ENCODE peak calls at places on chromosomes 5 and 9, in six cellular contexts. T, R, O, P, V and C are unnamed samples.

GRCh38 chr5:14413331-14413750 is 168.3 kb upstream of the OTULINL start:
- DNase-seq in T (no peak), R (no peak), P (no peak), O (no peak), V (no peak), C (peak; percentile 71)

GRCh38 chr5:155794801-155795200 is 532.2 kb upstream of the SGCD start:
- DNase-seq in V (peak; percentile 2), T (peak; percentile 3), O (peak; percentile 2), P (no peak), R (no peak), C (peak; percentile 2)

GRCh38 chr9:22240619-22241018 is 206.0 kb upstream of the DMRTA1 start:
- DNase-seq in T (peak; percentile 49), R (no peak), P (no peak), V (peak; percentile 73), O (peak; percentile 64), C (peak; percentile 81)

GRCh38 chr5:135483254-135483653 is 31.1 kb upstream of the TIFAB start:
- DNase-seq in R (no peak), T (no peak), V (no peak), P (no peak), O (no peak), C (no peak)

GRCh38 chr5:10579537-10580521 is 16.0 kb downstream of the ANKRD33B start:
- DNase-seq in R (no peak), P (no peak), T (no peak), V (no peak), O (no peak), C (no peak)

GRCh38 chr5:113299591-113299990 is 135.2 kb downstream of the TSSK1B start:
- DNase-seq in V (no peak), T (no peak), P (no peak), O (no peak), R (no peak), C (no peak)

GRCh38 chr9:93205045-93205768 is 21.3 kb downstream of the WNK2 start:
- DNase-seq in P (no peak), R (peak; percentile 91), T (no peak), O (peak; percentile 17), V (no peak), C (peak; percentile 49)

GRCh38 chr5:142590451-142591240 is 95.2 kb downstream of the FGF1 start:
- DNase-seq in V (no peak), T (no peak), R (no peak), O (no peak), P (no peak), C (peak; percentile 50)

GRCh38 chr9:16628421-16628820 is 242.0 kb downstream of the BNC2 start:
- DNase-seq in T (peak; percentile 63), O (peak; percentile 51), R (no peak), V (no peak), P (no peak), C (peak; percentile 49)

GRCh38 chr5:73950441-73950873 is 324.5 kb downstream of the ARHGEF28 start:
- DNase-seq in P (no peak), T (no peak), O (no peak), R (no peak), V (peak; percentile 56), C (no peak)

GRCh38 chr9:128026255-128027165 is 40.6 kb downstream of the NAIF1 start:
- DNase-seq in O (peak; percentile 69), P (no peak), T (no peak), V (no peak), R (no peak), C (peak; percentile 56)

GRCh38 chr5:116566251-116566650 is 8.4 kb downstream of the SEMA6A start:
- DNase-seq in O (no peak), P (no peak), R (no peak), T (no peak), V (no peak), C (no peak)

GRCh38 chr9:101443358-101443757 is 7.8 kb upstream of the ALDOB start:
- DNase-seq in P (no peak), O (no peak), R (no peak), T (no peak), V (no peak), C (no peak)

GRCh38 chr5:63860379-63860778 is 101.9 kb downstream of the HTR1A start:
- DNase-seq in T (no peak), R (no peak), P (no peak), V (no peak), O (no peak), C (no peak)

GRCh38 chr5:76280494-76280893 is 122.6 kb upstream of the IQGAP2 start:
- DNase-seq in V (no peak), T (no peak), P (no peak), R (no peak), O (no peak), C (no peak)

GRCh38 chr5:7650755-7651154 is 200.2 kb downstream of the CFAP90 start:
- DNase-seq in R (no peak), T (no peak), O (no peak), V (no peak), P (no peak), C (no peak)

DNA sequence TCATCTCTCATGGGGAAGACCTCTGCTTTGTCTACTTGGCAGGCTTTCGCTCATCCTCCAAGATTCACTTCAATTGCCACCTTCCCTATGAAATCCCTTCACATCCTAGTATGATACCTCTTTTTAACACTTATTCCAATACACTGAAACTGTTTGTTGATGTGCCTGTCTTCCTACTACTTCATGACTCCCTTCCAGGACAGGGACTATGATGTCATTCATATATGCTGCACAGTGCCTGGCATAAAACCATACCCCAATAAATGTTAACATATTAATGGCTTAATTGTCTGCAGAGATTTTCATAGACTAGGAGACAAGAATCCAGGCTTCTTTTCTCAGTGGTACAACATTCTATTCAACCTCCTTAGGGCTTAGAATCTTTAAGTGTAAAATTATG is 215.5 kb downstream of the ZNF608 start:
- DNase-seq in R (no peak), O (no peak), P (no peak), T (no peak), V (no peak), C (no peak)
- H3K4me3 ChIP-seq in R (no peak overlapping the region), O (no peak overlapping the region), P (no peak overlapping the region), T (no peak overlapping the region), V (no peak overlapping the region), C (no peak overlapping the region)

GRCh38 chr5:83059341-83059740 is 17.9 kb downstream of the TMEM167A start:
- DNase-seq in P (no peak), O (no peak), V (no peak), R (no peak), T (no peak), C (no peak)
- H3K4me3 ChIP-seq in P (no peak overlapping the region), O (no peak overlapping the region), V (no peak overlapping the region), R (no peak overlapping the region), T (no peak overlapping the region), C (no peak overlapping the region)

DNA sequence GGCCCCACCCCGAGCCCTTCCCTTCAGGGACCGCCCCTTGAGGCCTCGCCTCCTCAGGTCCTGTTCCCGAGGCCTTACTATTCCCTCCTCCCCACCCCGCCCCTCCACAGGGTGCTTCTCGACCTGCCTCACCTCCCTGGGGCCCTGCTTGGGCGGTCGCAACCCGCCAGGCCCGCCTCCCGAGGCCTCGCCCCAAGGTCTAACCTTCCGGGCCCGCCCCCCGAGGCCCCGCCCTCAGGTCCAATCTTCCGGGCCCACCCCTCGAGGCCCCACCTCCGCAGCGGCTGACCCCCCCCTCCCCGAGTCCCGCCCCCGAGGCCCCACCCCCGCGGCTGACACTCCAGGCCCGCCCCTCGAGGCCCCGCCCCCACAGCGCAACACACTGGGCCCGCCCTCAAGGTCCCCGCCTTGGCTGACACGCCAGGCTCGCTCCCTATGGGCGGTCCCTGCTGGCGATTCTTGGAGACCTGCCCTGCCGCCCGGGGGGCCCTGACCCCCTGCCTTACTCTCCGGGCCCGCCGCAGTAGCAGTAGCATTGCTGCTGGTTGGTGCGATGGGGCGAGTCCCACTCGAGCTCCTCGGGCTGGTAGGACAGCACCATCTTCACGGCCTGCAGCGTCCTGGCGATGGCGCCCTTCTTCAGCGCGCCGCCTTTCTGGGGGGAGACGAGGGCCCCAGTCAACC is 8.2 kb downstream of the PHF19 start:
- DNase-seq in R (peak; percentile 96), V (peak; percentile 92), O (peak; percentile 92), T (peak; percentile 93), P (peak; percentile 88), C (peak; percentile 98)
- H3K4me3 ChIP-seq in R (peak overlapping the region; percentile 19), V (peak overlapping the region; percentile 65), O (peak overlapping the region; percentile 54), T (peak overlapping the region; percentile 41), P (peak overlapping the region; percentile 54), C (peak overlapping the region; percentile 68)

GRCh38 chr9:136284311-136284710 is 19.6 kb downstream of the CCDC187 start:
- DNase-seq in T (no peak), O (no peak), P (no peak), V (no peak), R (no peak), C (no peak)
- H3K4me3 ChIP-seq in T (no peak overlapping the region), O (no peak overlapping the region), P (no peak overlapping the region), V (no peak overlapping the region), R (no peak overlapping the region), C (no peak overlapping the region)